ENCODE peak calls at places on chromosomes 1 and 21, in eight cellular contexts. W is type B pancreatic cell, P is GM10248, M is progenitor cell of endocrine pancreas, X is brain microvascular endothelial cell, D is endothelial cell of umbilical vein, J is tibial artery, Q is HFFc6. B is an unnamed sample.

GRCh38 chr1:235866207-235866912 is at the start of gene LYST:
- DNase-seq in W (no peak), P (peak), M (no peak), X (peak), D (peak), J (peak), Q (peak), B (peak)

GRCh38 chr1:186102559-186103148 is 272.4 kb downstream of the TPR start:
- DNase-seq in W (no peak), P (no peak), M (no peak), X (peak), D (peak), J (no peak), Q (peak), B (no peak)

GRCh38 chr1:72830606-72831390 is 548.5 kb upstream of the NEGR1 start:
- DNase-seq in W (no peak), P (no peak), M (no peak), X (no peak), D (no peak), J (no peak), Q (no peak), B (no peak)

GRCh38 chr1:67433830-67434229 is 3.6 kb upstream of the SERBP1 start:
- DNase-seq in W (no peak), P (no peak), M (no peak), X (no peak), D (no peak), J (no peak), Q (no peak), B (no peak)

GRCh38 chr1:184643661-184644060 is 111.0 kb downstream of the EDEM3 start:
- DNase-seq in W (no peak), P (no peak), M (no peak), X (no peak), D (no peak), J (no peak), Q (no peak), B (no peak)

GRCh38 chr1:183096889-183097288 is 73.7 kb downstream of the LAMC1 start:
- DNase-seq in W (no peak), P (no peak), M (no peak), X (peak), D (no peak), J (no peak), Q (no peak), B (no peak)

GRCh38 chr21:44487831-44488230 is 32.5 kb downstream of the LRRC3 start:
- DNase-seq in W (no peak), P (no peak), M (no peak), X (peak), D (peak), J (no peak), Q (peak), B (peak)

GRCh38 chr1:234874291-234875288 is 254.0 kb downstream of the TOMM20 start:
- DNase-seq in W (no peak), P (no peak), M (no peak), X (no peak), D (no peak), J (no peak), Q (no peak), B (no peak)

GRCh38 chr1:165597883-165598675 is 33.0 kb upstream of the MGST3 start:
- DNase-seq in W (peak), P (peak), M (peak), X (peak), D (peak), J (peak), Q (peak), B (peak)

DNA sequence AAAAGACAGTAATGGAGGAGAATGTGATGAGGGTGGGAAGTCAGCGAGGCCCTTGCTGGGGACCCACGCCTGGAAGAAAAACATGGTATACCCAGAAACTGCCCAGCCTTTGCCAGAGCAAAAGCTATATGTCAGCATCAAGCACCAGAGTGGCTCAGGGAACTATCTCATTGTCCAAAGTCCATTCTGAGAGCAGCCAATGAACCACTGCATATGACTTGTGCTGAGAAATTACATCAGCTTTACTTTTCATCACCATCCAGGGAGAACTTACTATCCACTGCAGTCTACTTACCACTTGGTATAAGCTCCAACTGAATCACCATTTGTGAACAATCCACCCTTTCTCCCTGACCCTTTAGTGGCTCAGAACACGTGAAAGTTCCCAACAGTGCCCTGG is 148.1 kb downstream of the TTLL7 start:
- DNase-seq in W (no peak), P (no peak), M (no peak), X (no peak), D (no peak), J (no peak), Q (no peak), B (no peak)
- TF ChIP-seq CTCF in W (no peak), P (no peak), M (no peak), X (no peak), D (no peak), J (no peak), Q (no peak), B (no peak)

GRCh38 chr1:40161125-40161887 is at the start of gene RLF:
- DNase-seq in W (peak), P (peak), M (peak), X (peak), D (peak), J (peak), Q (peak), B (peak)
- TF ChIP-seq CTCF in W (peak), P (no peak), M (no peak), X (no peak), D (no peak), J (peak), Q (no peak), B (no peak)

GRCh38 chr1:155487537-155487936 is 75.1 kb downstream of the ASH1L start:
- DNase-seq in W (no peak), P (no peak), M (no peak), X (no peak), D (no peak), J (no peak), Q (no peak), B (no peak)
- TF ChIP-seq CTCF in W (no peak), P (no peak), M (no peak), X (no peak), D (no peak), J (no peak), Q (no peak), B (no peak)

DNA sequence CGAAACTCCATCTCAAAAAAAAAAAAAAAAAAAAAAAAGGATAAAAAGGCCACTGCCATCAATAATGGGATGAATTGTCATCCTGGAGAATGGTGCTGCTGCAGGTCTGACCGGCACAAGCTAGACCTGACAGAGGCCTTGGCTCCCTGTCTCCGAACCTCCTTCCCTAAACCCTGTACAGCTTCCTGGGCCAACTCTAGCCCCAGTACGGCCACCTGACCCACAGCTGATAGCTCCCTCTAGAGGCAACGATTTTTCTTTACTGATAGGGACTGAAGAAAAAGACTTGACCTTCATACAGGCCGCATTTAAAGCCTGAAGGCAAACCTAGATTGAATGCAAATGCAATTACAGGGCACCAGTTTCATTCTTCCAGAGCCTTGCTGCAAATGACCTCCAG is 30.7 kb downstream of the NOL9 start:
- DNase-seq in W (no peak), P (no peak), M (no peak), X (no peak), D (peak), J (no peak), Q (no peak), B (peak)
- TF ChIP-seq CTCF in W (peak), P (no peak), M (peak), X (peak), D (peak), J (peak), Q (peak), B (peak)

GRCh38 chr1:54052934-54053744 is at the start of the genes TCEANC2 and TMEM59:
- DNase-seq in W (peak), P (peak), M (peak), X (peak), D (peak), J (peak), Q (peak), B (peak)
- TF ChIP-seq CTCF in W (no peak), P (no peak), M (no peak), X (no peak), D (no peak), J (peak), Q (no peak), B (no peak)

B was measured in GM20000.